ENCODE peak calls at places on chromosomes 5 and 9, in eight cellular contexts. J, O, U, R, D, M, N and Y are unnamed samples.

GRCh38 chr5:124592891-124593290 is 153.5 kb downstream of the ZNF608 start:
- DNase-seq in M (no peak), R (no peak), U (no peak), D (no peak), N (no peak), J (no peak), O (no peak), Y (no peak)

GRCh38 chr9:84669293-84670105 is at the start of gene NTRK2:
- DNase-seq in M (no peak), N (no peak), O (peak; percentile 72), U (peak; percentile 62), J (peak; percentile 39), D (peak; percentile 17), R (no peak), Y (no peak)

GRCh38 chr5:39363217-39363616 is 1.1 kb downstream of the C9 start:
- DNase-seq in D (no peak), M (no peak), J (no peak), N (no peak), U (no peak), O (no peak), R (no peak), Y (no peak)

GRCh38 chr5:162496080-162496808 is 428.7 kb downstream of the GABRG2 start:
- DNase-seq in D (no peak), R (no peak), J (no peak), M (no peak), N (no peak), O (no peak), U (no peak), Y (no peak)

GRCh38 chr5:110817437-110817836 is 78.6 kb downstream of the SLC25A46 start:
- DNase-seq in D (no peak), U (no peak), R (no peak), N (no peak), J (no peak), O (no peak), M (no peak), Y (no peak)

GRCh38 chr5:158658439-158659230 is 441.1 kb downstream of the EBF1 start:
- DNase-seq in U (no peak), J (no peak), R (no peak), O (no peak), N (no peak), D (no peak), M (no peak), Y (no peak)

GRCh38 chr9:76916231-76916630 is 10.3 kb upstream of the PRUNE2 start:
- DNase-seq in U (no peak), O (no peak), R (no peak), J (no peak), M (no peak), N (no peak), D (no peak), Y (no peak)

GRCh38 chr9:4226331-4227250 is 73.3 kb downstream of the GLIS3 start:
- DNase-seq in M (no peak), R (no peak), O (no peak), J (no peak), N (peak; percentile 12), D (peak; percentile 64), U (no peak), Y (no peak)

GRCh38 chr5:78670870-78671269 is 22.3 kb upstream of the LHFPL2 start:
- DNase-seq in U (no peak), O (no peak), J (no peak), D (no peak), N (no peak), R (no peak), M (no peak), Y (no peak)

GRCh38 chr9:138049779-138050471 is 172.3 kb downstream of the CACNA1B start:
- DNase-seq in N (no peak), D (no peak), U (no peak), J (no peak), R (no peak), O (peak; percentile 50), M (peak; percentile 47), Y (no peak)

GRCh38 chr9:93656426-93657222 is 80.2 kb downstream of the PHF2 start:
- DNase-seq in R (no peak), O (no peak), J (peak; percentile 19), N (peak; percentile 2), M (peak; percentile 54), U (no peak), D (no peak), Y (no peak)

GRCh38 chr5:41214199-41214598 is 867 bp upstream of the C6 start:
- DNase-seq in U (no peak), R (no peak), N (no peak), D (no peak), J (no peak), M (no peak), O (no peak), Y (no peak)

GRCh38 chr5:132275367-132276220 is 18.1 kb downstream of the PDLIM4 start:
- DNase-seq in U (no peak), J (no peak), M (peak; percentile 35), N (no peak), R (no peak), D (no peak), O (no peak), Y (no peak)

DNA sequence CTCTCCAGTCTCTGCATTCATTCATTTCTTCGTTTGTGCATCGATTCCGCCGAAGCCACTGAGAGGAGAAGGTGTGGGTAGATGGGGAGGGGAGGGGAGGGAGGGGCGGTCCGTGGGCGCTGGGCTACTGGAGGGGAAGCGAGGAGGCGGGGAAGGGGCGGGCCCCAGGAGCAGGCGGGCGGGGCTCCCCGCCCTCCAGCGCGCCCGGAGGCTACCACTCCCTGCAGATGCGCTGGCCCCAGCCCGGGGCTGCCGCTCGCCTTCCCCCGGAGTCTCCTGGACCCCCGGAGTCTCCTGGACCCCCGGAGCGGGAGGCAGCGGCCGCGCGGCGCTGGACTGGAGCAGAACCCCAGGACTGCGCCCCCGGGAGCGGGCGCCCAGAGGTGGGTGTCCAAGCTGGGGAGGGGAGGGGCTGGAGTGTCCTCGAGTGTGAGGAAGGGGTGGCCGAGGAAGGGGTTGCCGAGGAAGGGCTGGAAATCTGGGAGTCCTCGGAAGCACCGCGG is 159.4 kb downstream of the C9orf152 start:
- DNase-seq in O (peak; percentile 81), D (peak; percentile 47), J (peak; percentile 85), N (peak; percentile 84), U (peak; percentile 76), R (peak; percentile 34), M (peak; percentile 91), Y (peak; percentile 76)
- TF ChIP-seq POLR2A in O (peak; percentile 24), D (peak; percentile 26), J (peak; percentile 68), N (peak; percentile 80), U (no peak), R (peak; percentile 59), M (peak; percentile 83), Y (peak; percentile 42)

GRCh38 chr5:179908528-179908927 is 831 bp upstream of the TBC1D9B start:
- DNase-seq in U (peak; percentile 52), R (no peak), N (no peak), J (no peak), M (no peak), D (no peak), O (peak; percentile 82), Y (peak; percentile 16)

GRCh38 chr5:179909224-179909623 is 1.5 kb upstream of the TBC1D9B start:
- DNase-seq in U (no peak), N (no peak), J (no peak), O (no peak), R (no peak), M (no peak), D (no peak), Y (no peak)

GRCh38 chr5:179906795-179907569 is 715 bp downstream of the TBC1D9B start:
- DNase-seq in D (no peak), U (peak; percentile 56), J (no peak), M (peak; percentile 75), R (peak; percentile 30), N (peak; percentile 46), O (peak; percentile 69), Y (peak; percentile 22)

GRCh38 chr5:179906294-179906794 is 1.4 kb downstream of the TBC1D9B start:
- DNase-seq in O (no peak), J (no peak), U (no peak), N (no peak), M (no peak), D (no peak), R (no peak), Y (no peak)

DNA sequence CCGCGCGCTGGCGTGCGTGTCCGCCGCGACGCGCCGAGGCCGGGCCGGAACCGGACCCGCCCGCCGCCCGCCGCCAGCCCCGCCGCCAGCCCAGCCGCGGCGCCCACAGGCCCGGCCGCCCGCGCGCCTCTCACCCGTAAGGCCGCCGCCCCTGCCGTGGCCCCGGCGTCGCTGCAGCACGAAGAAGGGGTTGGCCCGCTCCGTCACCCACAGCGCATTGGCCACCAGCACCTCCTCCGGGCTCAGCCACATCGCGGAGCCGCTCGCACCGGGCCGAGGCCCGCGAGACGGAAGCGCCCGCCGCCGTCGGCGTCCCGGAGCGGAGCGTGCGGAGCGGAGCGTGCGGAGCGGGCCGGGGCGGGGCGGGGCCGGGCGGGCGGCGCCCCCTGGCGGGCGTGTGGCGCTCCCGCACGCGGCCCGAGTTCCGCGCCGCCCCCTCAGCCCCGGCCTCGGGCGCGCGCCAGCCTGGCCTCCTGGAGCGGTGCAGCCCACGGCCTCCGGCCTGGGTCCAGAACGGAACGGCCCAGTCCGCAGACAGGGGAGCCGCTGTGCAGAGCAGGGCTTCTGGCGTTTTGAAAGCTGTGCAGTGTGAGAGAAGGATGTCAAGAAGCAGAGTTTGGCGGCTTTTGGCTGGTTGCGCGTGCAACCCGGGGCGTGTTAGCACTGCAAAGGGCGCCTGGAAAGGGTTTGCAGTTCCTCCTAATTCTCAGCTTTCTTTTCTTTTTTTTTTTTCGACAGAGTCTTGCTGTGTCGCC is at the start of gene TBC1D9B:
- DNase-seq in D (peak; percentile 57), M (peak; percentile 88), R (peak; percentile 36), J (peak; percentile 73), N (peak; percentile 71), O (peak; percentile 81), U (peak; percentile 86), Y (peak; percentile 90)
- TF ChIP-seq POLR2A in D (peak; percentile 86), M (no peak), R (no peak), J (no peak), N (no peak), O (no peak), U (no peak), Y (no peak)

GRCh38 chr5:137486707-137487106 is 12.4 kb downstream of the SPOCK1 start:
- DNase-seq in R (no peak), J (peak; percentile 71), M (no peak), O (no peak), N (no peak), D (peak; percentile 30), U (no peak), Y (no peak)
- TF ChIP-seq POLR2A in R (no peak), J (no peak), M (no peak), O (no peak), N (no peak), D (no peak), U (no peak), Y (no peak)

DNA sequence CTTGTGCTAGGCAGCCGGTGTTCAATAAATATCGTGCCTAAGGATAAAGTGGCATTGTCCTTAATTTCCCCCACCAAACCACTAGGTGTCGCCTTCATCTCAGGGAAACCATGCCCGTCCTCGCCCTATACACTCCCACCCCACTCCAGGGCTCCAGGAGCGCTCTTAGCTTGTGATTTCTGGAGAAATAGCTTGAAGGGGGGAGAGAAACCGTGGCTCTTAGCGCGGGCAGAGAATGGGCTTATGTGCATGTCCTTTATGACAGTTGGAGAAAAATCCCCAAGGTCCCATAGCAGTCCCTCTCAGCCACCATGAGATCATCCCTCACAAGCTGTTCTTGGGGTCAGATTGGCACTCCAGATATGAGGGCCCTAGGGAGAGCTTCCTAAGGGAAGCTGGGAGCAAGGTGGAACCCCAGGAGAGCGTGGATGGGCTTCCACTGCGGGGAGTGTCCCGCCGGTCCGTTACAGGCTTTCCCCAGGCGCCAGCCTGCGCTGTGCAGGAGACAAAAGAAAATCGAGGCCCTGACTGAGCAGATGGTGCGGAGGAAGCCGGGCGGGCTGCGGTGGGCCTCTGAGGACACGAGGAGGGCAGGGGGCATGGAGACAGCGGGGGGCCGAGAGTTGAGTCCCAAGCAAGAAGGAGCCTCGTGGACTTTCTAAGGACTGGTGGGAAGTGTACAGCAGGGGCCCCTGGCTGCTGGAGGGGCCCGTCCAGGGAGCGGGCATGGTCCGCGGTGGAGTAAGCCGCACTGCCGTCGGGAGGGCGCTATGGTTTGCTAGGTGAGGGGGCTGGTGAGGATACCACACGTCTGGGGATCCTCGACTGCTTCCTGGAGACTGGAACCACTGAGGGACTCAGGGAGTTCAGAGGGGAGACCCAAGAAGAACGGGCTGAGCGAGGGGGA is 753 bp upstream of the NPR2 start:
- DNase-seq in D (peak; percentile 65), R (peak; percentile 74), O (peak; percentile 78), J (peak; percentile 73), M (peak; percentile 92), N (peak; percentile 71), U (peak; percentile 74), Y (peak; percentile 85)
- TF ChIP-seq POLR2A in D (no peak), R (no peak), O (no peak), J (no peak), M (no peak), N (no peak), U (no peak), Y (no peak)